ENCODE peak calls at places on chromosomes 7 and 10, in eight cellular contexts. One of them, this sample, is unnamed. For H3K4me1, the result is how much of the 10 kb centered on the place peaks cover.

GRCh38 chr10:96655577-96656213 is 64.6 kb downstream of the PIK3AP1 start:
- DNase-seq in heart right ventricle: no peak
- DNase-seq in adipocyte: no peak
- DNase-seq in GM23248: no peak
- DNase-seq in neuronal stem cell: no peak
- DNase-seq in right atrium auricular region: no peak
- DNase-seq in HCT116: no peak
- DNase-seq in RWPE2: no peak
- DNase-seq in this sample: no peak

GRCh38 chr7:55178292-55178862 is 159.6 kb downstream of the EGFR start:
- DNase-seq in adipocyte: no peak
- DNase-seq in HCT116: no peak
- DNase-seq in RWPE2: peak
- DNase-seq in heart right ventricle: no peak
- DNase-seq in neuronal stem cell: no peak
- DNase-seq in right atrium auricular region: no peak
- DNase-seq in GM23248: no peak
- DNase-seq in this sample: no peak

GRCh38 chr10:58641095-58641531 is 128.4 kb downstream of the BICC1 start:
- DNase-seq in neuronal stem cell: no peak
- DNase-seq in HCT116: peak
- DNase-seq in right atrium auricular region: no peak
- DNase-seq in GM23248: peak
- DNase-seq in adipocyte: peak
- DNase-seq in heart right ventricle: no peak
- DNase-seq in RWPE2: peak
- DNase-seq in this sample: peak

GRCh38 chr10:89207801-89208551 is 859 bp upstream of the CH25H start:
- DNase-seq in HCT116: no peak
- DNase-seq in right atrium auricular region: peak
- DNase-seq in heart right ventricle: peak
- DNase-seq in GM23248: peak
- DNase-seq in neuronal stem cell: peak
- DNase-seq in adipocyte: peak
- DNase-seq in RWPE2: no peak
- DNase-seq in this sample: peak

GRCh38 chr10:28678687-28679457 is 1.6 kb downstream of the BAMBI start:
- DNase-seq in HCT116: no peak
- DNase-seq in GM23248: no peak
- DNase-seq in heart right ventricle: no peak
- DNase-seq in right atrium auricular region: peak
- DNase-seq in adipocyte: peak
- DNase-seq in RWPE2: no peak
- DNase-seq in neuronal stem cell: no peak
- DNase-seq in this sample: peak

GRCh38 chr7:29808075-29808786 is 1.9 kb downstream of the WIPF3 start:
- DNase-seq in RWPE2: no peak
- DNase-seq in HCT116: no peak
- DNase-seq in GM23248: no peak
- DNase-seq in right atrium auricular region: no peak
- DNase-seq in adipocyte: no peak
- DNase-seq in heart right ventricle: no peak
- DNase-seq in neuronal stem cell: no peak
- DNase-seq in this sample: no peak

GRCh38 chr10:3869036-3869435 is 84.0 kb upstream of the KLF6 start:
- DNase-seq in right atrium auricular region: no peak
- DNase-seq in HCT116: no peak
- DNase-seq in heart right ventricle: no peak
- DNase-seq in adipocyte: no peak
- DNase-seq in neuronal stem cell: no peak
- DNase-seq in GM23248: no peak
- DNase-seq in RWPE2: no peak
- DNase-seq in this sample: peak

GRCh38 chr10:48834189-48834965 is 105.3 kb downstream of the LRRC18 start:
- DNase-seq in heart right ventricle: no peak
- DNase-seq in adipocyte: no peak
- DNase-seq in HCT116: no peak
- DNase-seq in neuronal stem cell: no peak
- DNase-seq in RWPE2: no peak
- DNase-seq in GM23248: no peak
- DNase-seq in right atrium auricular region: no peak
- DNase-seq in this sample: no peak

GRCh38 chr7:25952277-25953057 is 199.5 kb upstream of the NFE2L3 start:
- DNase-seq in right atrium auricular region: no peak
- DNase-seq in neuronal stem cell: no peak
- DNase-seq in GM23248: no peak
- DNase-seq in heart right ventricle: no peak
- DNase-seq in adipocyte: no peak
- DNase-seq in HCT116: no peak
- DNase-seq in RWPE2: no peak
- DNase-seq in this sample: no peak

GRCh38 chr10:2122431-2123124 is 385.3 kb upstream of the ADARB2 start:
- DNase-seq in adipocyte: no peak
- DNase-seq in heart right ventricle: no peak
- DNase-seq in RWPE2: no peak
- DNase-seq in GM23248: no peak
- DNase-seq in right atrium auricular region: no peak
- DNase-seq in neuronal stem cell: no peak
- DNase-seq in HCT116: no peak
- DNase-seq in this sample: no peak

GRCh38 chr7:146772581-146772980 is 656.0 kb downstream of the CNTNAP2 start:
- DNase-seq in adipocyte: no peak
- DNase-seq in HCT116: no peak
- DNase-seq in right atrium auricular region: no peak
- DNase-seq in RWPE2: no peak
- DNase-seq in GM23248: no peak
- DNase-seq in neuronal stem cell: peak
- DNase-seq in heart right ventricle: no peak
- DNase-seq in this sample: peak

GRCh38 chr10:102358717-102359382 is 36.7 kb upstream of the NFKB2 start:
- DNase-seq in adipocyte: no peak
- DNase-seq in heart right ventricle: no peak
- DNase-seq in HCT116: no peak
- DNase-seq in right atrium auricular region: no peak
- DNase-seq in RWPE2: no peak
- DNase-seq in neuronal stem cell: no peak
- DNase-seq in GM23248: peak
- DNase-seq in this sample: no peak

DNA sequence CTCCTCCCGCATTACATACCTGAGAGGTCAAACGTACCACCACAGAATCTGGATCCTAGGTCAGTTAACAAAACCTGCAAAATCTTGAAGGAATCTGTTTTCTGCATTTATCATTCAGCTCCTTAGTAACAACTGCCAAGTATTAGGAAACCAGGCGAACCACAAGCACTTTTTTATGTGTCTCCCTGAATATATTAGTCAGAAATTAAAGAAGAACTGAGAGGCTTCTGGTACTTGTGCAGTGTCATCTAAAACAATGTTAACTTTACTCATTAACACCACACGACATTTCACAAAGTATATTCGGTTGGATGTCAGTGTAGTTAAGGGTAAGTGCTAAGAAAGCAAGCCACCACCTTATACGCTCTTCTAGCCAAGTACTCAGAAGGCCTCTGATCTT is 2.5 kb downstream of the CCDC6 start:
- DNase-seq in adipocyte: peak
- DNase-seq in GM23248: peak
- DNase-seq in HCT116: no peak
- DNase-seq in heart right ventricle: no peak
- DNase-seq in neuronal stem cell: no peak
- DNase-seq in right atrium auricular region: no peak
- DNase-seq in RWPE2: no peak
- DNase-seq in this sample: no peak
- H3K4me3 ChIP-seq in adipocyte: peak
- H3K4me3 ChIP-seq in GM23248: peak
- H3K4me3 ChIP-seq in HCT116: no peak
- H3K4me3 ChIP-seq in heart right ventricle: no peak
- H3K4me3 ChIP-seq in neuronal stem cell: no peak
- H3K4me3 ChIP-seq in right atrium auricular region: no peak
- H3K4me3 ChIP-seq in RWPE2: no peak
- H3K4me3 ChIP-seq in this sample: no peak

GRCh38 chr10:113044015-113044755 is 94.1 kb downstream of the TCF7L2 start:
- DNase-seq in HCT116: no peak
- DNase-seq in RWPE2: no peak
- DNase-seq in heart right ventricle: no peak
- DNase-seq in GM23248: no peak
- DNase-seq in neuronal stem cell: no peak
- DNase-seq in adipocyte: no peak
- DNase-seq in right atrium auricular region: no peak
- DNase-seq in this sample: no peak

GRCh38 chr10:113045155-113046055 is 95.4 kb downstream of the TCF7L2 start:
- DNase-seq in HCT116: no peak
- DNase-seq in neuronal stem cell: no peak
- DNase-seq in adipocyte: peak
- DNase-seq in heart right ventricle: no peak
- DNase-seq in right atrium auricular region: no peak
- DNase-seq in RWPE2: no peak
- DNase-seq in GM23248: peak
- DNase-seq in this sample: no peak

GRCh38 chr10:113041841-113042745 is 92.0 kb downstream of the TCF7L2 start:
- DNase-seq in adipocyte: no peak
- DNase-seq in RWPE2: no peak
- DNase-seq in right atrium auricular region: peak
- DNase-seq in neuronal stem cell: no peak
- DNase-seq in heart right ventricle: no peak
- DNase-seq in HCT116: no peak
- DNase-seq in GM23248: peak
- DNase-seq in this sample: no peak

GRCh38 chr10:113041324-113041723 is 91.3 kb downstream of the TCF7L2 start:
- DNase-seq in right atrium auricular region: peak
- DNase-seq in heart right ventricle: no peak
- DNase-seq in adipocyte: no peak
- DNase-seq in RWPE2: no peak
- DNase-seq in HCT116: no peak
- DNase-seq in neuronal stem cell: no peak
- DNase-seq in GM23248: peak
- DNase-seq in this sample: no peak

DNA sequence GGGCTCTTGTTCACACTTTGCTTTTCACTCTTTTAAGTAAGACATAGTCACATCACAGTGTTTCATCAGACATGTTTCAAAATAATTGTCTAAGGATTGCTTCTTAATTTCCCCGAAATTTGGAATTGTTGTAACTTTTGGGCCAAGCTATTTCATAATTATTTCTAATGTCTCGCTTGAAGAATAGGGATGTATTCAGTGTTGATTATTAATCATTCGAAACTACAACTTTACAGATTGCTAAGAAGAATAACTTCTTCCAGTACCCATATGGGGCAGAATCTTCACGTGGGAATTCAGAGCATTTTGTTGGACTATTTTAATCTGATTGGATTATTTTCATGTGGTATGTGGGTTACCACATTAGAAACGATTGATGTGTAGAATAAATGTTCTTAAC is 92.9 kb downstream of the TCF7L2 start:
- DNase-seq in heart right ventricle: no peak
- DNase-seq in right atrium auricular region: no peak
- DNase-seq in GM23248: peak
- DNase-seq in HCT116: no peak
- DNase-seq in adipocyte: no peak
- DNase-seq in neuronal stem cell: no peak
- DNase-seq in RWPE2: no peak
- DNase-seq in this sample: no peak
- H3K4me1 ChIP-seq in heart right ventricle: under half
- H3K4me1 ChIP-seq in right atrium auricular region: under half
- H3K4me1 ChIP-seq in GM23248: half or more
- H3K4me1 ChIP-seq in HCT116: under half
- H3K4me1 ChIP-seq in adipocyte: half or more
- H3K4me1 ChIP-seq in neuronal stem cell: under half
- H3K4me1 ChIP-seq in RWPE2: under half
- H3K4me1 ChIP-seq in this sample: under half

GRCh38 chr7:75055830-75056431 is 17.7 kb downstream of the RCC1L start:
- DNase-seq in heart right ventricle: no peak
- DNase-seq in GM23248: peak
- DNase-seq in right atrium auricular region: peak
- DNase-seq in adipocyte: no peak
- DNase-seq in neuronal stem cell: no peak
- DNase-seq in HCT116: no peak
- DNase-seq in RWPE2: no peak
- DNase-seq in this sample: no peak

GRCh38 chr7:75054744-75055527 is 18.7 kb downstream of the RCC1L start:
- DNase-seq in HCT116: no peak
- DNase-seq in GM23248: peak
- DNase-seq in adipocyte: peak
- DNase-seq in RWPE2: no peak
- DNase-seq in heart right ventricle: peak
- DNase-seq in right atrium auricular region: peak
- DNase-seq in neuronal stem cell: no peak
- DNase-seq in this sample: no peak

GRCh38 chr7:75050501-75050900 is 23.1 kb downstream of the RCC1L start:
- DNase-seq in right atrium auricular region: no peak
- DNase-seq in HCT116: no peak
- DNase-seq in RWPE2: no peak
- DNase-seq in heart right ventricle: no peak
- DNase-seq in adipocyte: no peak
- DNase-seq in GM23248: peak
- DNase-seq in neuronal stem cell: no peak
- DNase-seq in this sample: no peak

GRCh38 chr7:75058406-75058805 is 15.2 kb downstream of the RCC1L start:
- DNase-seq in neuronal stem cell: no peak
- DNase-seq in GM23248: no peak
- DNase-seq in HCT116: no peak
- DNase-seq in adipocyte: no peak
- DNase-seq in RWPE2: no peak
- DNase-seq in heart right ventricle: no peak
- DNase-seq in right atrium auricular region: no peak
- DNase-seq in this sample: no peak

DNA sequence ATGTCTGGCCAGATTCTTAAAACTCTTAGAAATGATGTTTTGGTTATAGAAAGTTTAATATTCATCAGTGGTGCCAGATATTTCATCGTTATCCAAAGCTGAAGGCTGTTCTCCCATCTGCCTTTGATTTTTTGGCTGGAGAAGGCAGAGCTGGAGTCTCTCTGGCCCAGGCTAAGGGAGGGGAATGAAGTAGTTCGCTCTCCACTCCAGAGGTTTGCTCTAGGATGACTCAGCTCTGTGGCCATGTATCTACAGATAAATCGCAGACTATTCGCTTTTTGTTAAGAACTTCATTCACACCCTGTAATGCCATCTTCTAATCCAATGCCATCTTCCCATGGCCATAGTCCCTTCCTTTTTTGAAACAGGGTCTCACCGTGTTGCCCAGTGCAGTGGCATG is 17.1 kb downstream of the RCC1L start:
- DNase-seq in adipocyte: peak
- DNase-seq in heart right ventricle: no peak
- DNase-seq in HCT116: no peak
- DNase-seq in right atrium auricular region: no peak
- DNase-seq in neuronal stem cell: no peak
- DNase-seq in RWPE2: no peak
- DNase-seq in GM23248: peak
- DNase-seq in this sample: no peak
- H3K4me3 ChIP-seq in adipocyte: peak
- H3K4me3 ChIP-seq in heart right ventricle: no peak
- H3K4me3 ChIP-seq in HCT116: no peak
- H3K4me3 ChIP-seq in right atrium auricular region: no peak
- H3K4me3 ChIP-seq in neuronal stem cell: no peak
- H3K4me3 ChIP-seq in RWPE2: no peak
- H3K4me3 ChIP-seq in GM23248: no peak
- H3K4me3 ChIP-seq in this sample: no peak

DNA sequence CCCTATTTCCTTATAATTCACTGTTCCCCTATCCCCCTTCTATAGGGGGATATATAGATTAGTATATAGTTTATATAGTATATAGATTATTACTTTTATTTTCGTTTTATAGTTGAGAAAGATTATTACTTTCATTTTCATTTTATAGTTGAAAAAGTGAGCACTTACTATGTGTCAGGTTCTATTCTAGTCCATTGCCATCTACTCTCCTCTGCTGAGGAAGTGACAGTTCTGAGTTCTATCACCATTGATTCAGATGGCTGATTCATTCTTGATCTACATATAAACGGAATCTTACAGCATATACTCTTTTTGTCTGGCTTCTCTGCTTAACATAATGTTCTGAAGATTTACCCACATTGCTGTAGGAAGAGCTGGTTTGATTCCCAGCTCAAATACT is 20.7 kb upstream of the CAV2 start:
- DNase-seq in HCT116: no peak
- DNase-seq in neuronal stem cell: no peak
- DNase-seq in GM23248: no peak
- DNase-seq in RWPE2: no peak
- DNase-seq in adipocyte: no peak
- DNase-seq in heart right ventricle: no peak
- DNase-seq in right atrium auricular region: no peak
- DNase-seq in this sample: no peak
- H3K4me1 ChIP-seq in HCT116: under half
- H3K4me1 ChIP-seq in neuronal stem cell: under half
- H3K4me1 ChIP-seq in GM23248: under half
- H3K4me1 ChIP-seq in RWPE2: under half
- H3K4me1 ChIP-seq in adipocyte: under half
- H3K4me1 ChIP-seq in heart right ventricle: under half
- H3K4me1 ChIP-seq in right atrium auricular region: under half
- H3K4me1 ChIP-seq in this sample: under half

This sample was measured in Caco-2.